ENCODE peak calls at places on chromosomes 16 and 17, in six cellular contexts. P is left ventricle myocardium inferior; N is cardiac muscle cell; U is CD8-positive, alpha-beta T cell; E is mammary epithelial cell; C is heart right ventricle. T is an unnamed sample.

GRCh38 chr16:64397945-64398508 is 723.8 kb downstream of the CDH11 start:
- DNase-seq in N (no peak), E (no peak), P (no peak), U (no peak), C (no peak), T (no peak)

GRCh38 chr17:42459256-42459982 is 741 bp downstream of the ATP6V0A1 start:
- DNase-seq in N (peak; percentile 7), U (no peak), P (peak; percentile 46), E (peak; percentile 63), C (peak; percentile 36), T (peak; percentile 70)

GRCh38 chr17:31499771-31500554 is 108.5 kb downstream of the RAB11FIP4 start:
- DNase-seq in E (peak; percentile 87), C (peak; percentile 71), P (peak; percentile 68), N (no peak), U (no peak), T (peak; percentile 65)

GRCh38 chr17:8072339-8072726 is 15.2 kb downstream of the ALOX12B start:
- DNase-seq in E (no peak), C (no peak), U (no peak), N (no peak), P (no peak), T (no peak)

GRCh38 chr16:87057951-87058560 is 259.1 kb downstream of the C16orf95 start:
- DNase-seq in P (no peak), C (no peak), U (no peak), N (no peak), E (no peak), T (no peak)

GRCh38 chr17:82356845-82357355 is 2.1 kb upstream of the TEX19 start:
- DNase-seq in P (no peak), U (no peak), N (peak; percentile 37), C (no peak), E (no peak), T (no peak)

GRCh38 chr17:20275653-20276052 is 191.7 kb downstream of the LGALS9B start:
- DNase-seq in E (no peak), N (no peak), P (no peak), U (no peak), C (no peak), T (peak; percentile 21)

GRCh38 chr16:24776486-24777220 is 47.2 kb downstream of the TNRC6A start:
- DNase-seq in E (no peak), C (peak; percentile 41), U (no peak), P (peak; percentile 37), N (no peak), T (no peak)

GRCh38 chr16:54444851-54445523 is 158.4 kb upstream of the IRX3 start:
- DNase-seq in E (no peak), C (no peak), P (no peak), N (no peak), U (no peak), T (no peak)

GRCh38 chr17:57085448-57086068 is 512 bp downstream of the AKAP1 start:
- DNase-seq in U (no peak), P (peak; percentile 65), N (peak; percentile 79), C (peak; percentile 59), E (peak; percentile 31), T (peak; percentile 35)
- TF ChIP-seq CTCF in U (peak; percentile 30), P (peak; percentile 33), N (peak; percentile 17), C (peak; percentile 38), E (peak; percentile 27), T (no peak)

GRCh38 chr16:4159726-4160125 is 43.5 kb upstream of the ADCY9 start:
- DNase-seq in U (no peak), N (no peak), E (no peak), P (no peak), C (no peak), T (no peak)
- H3K4me3 ChIP-seq in U (no peak overlapping the region), N (no peak overlapping the region), E (no peak overlapping the region), P (no peak overlapping the region), C (no peak overlapping the region), T (no peak overlapping the region)

GRCh38 chr16:76634847-76635697 is 357.9 kb downstream of the CNTNAP4 start:
- DNase-seq in N (no peak), C (no peak), U (no peak), E (no peak), P (no peak), T (no peak)

GRCh38 chr16:76639685-76640289 is 362.6 kb downstream of the CNTNAP4 start:
- DNase-seq in N (peak; percentile 19), E (peak; percentile 47), C (no peak), P (no peak), U (no peak), T (peak; percentile 63)
- TF ChIP-seq CTCF in N (peak; percentile 21), E (peak; percentile 38), C (no peak), P (no peak), U (no peak), T (peak; percentile 37)

DNA sequence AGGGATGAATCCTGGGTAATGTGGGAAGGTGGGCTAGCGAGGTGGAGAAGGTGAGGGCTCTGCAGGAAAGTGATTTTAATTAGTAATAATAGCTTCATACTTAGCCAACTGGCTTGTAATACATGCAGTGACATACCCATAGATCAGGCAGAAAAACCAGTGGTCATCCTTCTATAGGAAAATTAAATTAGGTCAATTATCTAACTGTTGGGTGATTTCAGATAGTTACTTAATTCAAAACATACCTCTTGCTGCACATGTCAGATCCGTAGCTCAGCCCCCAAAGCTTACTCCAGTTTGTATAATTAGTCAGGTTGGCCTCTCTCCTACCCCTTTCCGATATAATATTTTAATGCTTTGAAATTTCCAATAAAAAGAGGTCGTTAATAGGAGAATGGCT is 137.0 kb downstream of the TMEM114 start:
- DNase-seq in C (no peak), N (no peak), U (no peak), P (no peak), E (no peak), T (no peak)
- H3K4me3 ChIP-seq in C (no peak overlapping the region), N (no peak overlapping the region), U (no peak overlapping the region), P (no peak overlapping the region), E (no peak overlapping the region), T (no peak overlapping the region)

GRCh38 chr16:10919003-10919351 is 23.3 kb downstream of the DEXI start:
- DNase-seq in P (no peak), E (no peak), U (no peak), C (no peak), N (no peak), T (no peak)
- TF ChIP-seq CTCF in P (no peak), E (no peak), U (no peak), C (no peak), N (no peak), T (no peak)

DNA sequence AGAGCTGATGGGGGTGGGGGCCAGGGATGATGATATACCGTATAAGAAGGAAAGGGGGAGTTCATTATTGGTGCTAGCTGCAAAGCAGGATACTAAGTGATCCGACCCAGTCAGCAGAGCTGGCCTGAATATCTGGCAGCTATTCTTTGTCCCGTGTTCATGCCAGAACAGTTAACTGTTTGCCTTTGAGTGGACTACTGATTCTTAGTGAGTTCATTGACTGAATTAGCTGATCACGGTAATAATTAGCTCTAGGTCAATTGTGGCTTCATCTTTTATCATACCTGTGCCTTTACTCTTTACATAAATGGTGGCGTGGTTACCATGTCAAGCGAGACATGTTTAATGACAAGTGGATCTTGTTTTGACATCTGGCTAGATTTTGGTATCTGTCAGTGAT is 5.3 kb downstream of the KPNB1 start:
- DNase-seq in P (no peak), N (no peak), E (no peak), C (peak; percentile 14), U (no peak), T (no peak)
- H3K4me3 ChIP-seq in P (peak overlapping the region; percentile 3), N (no peak overlapping the region), E (no peak overlapping the region), C (no peak overlapping the region), U (no peak overlapping the region), T (no peak overlapping the region)

DNA sequence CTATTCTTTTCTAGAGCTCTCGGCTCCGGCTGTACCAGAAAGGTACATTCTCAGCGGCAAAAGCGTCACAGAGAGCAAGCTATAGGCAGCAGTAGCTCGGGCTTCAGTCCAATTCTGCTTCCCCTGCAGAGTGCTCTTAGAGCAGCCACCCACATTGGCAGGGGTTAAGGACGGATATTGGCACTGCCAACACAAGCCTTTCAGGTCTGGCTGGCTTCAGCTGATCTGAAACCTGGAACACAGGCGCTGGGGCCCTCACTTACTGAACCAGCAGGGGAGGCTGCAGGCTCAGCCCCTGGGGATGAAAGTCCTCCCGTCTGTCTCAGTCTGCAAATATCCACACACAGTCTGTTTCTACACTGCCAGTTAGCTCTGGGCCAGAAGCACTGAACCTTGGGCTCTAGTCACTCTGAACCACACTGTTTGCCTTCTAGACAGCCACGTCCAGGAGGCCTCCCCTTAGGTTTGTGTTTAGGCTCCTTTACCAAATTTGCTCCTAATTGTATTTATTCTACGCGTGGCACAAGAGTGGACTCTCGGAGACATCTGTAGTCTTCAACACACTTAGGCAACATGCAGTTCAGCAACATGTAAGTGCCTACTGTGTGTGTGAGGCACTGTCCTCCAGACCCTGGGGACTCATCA is 40.1 kb downstream of the HIC1 start:
- DNase-seq in E (no peak), U (no peak), N (peak; percentile 67), P (peak; percentile 75), C (peak; percentile 73), T (peak; percentile 69)
- TF ChIP-seq CTCF in E (peak; percentile 71), U (no peak), N (peak; percentile 77), P (peak; percentile 87), C (peak; percentile 81), T (peak; percentile 83)

GRCh38 chr16:1961651-1962067 is 2.3 kb downstream of the NDUFB10 start:
- DNase-seq in E (no peak), C (no peak), N (no peak), U (no peak), P (no peak), T (no peak)
- H3K4me3 ChIP-seq in E (no peak overlapping the region), C (no peak overlapping the region), N (no peak overlapping the region), U (no peak overlapping the region), P (no peak overlapping the region), T (no peak overlapping the region)

GRCh38 chr17:74963656-74964055 is 8.9 kb downstream of the HID1 start:
- DNase-seq in C (no peak), E (no peak), N (no peak), P (no peak), U (no peak), T (no peak)
- TF ChIP-seq CTCF in C (no peak), E (no peak), N (peak; percentile 26), P (no peak), U (no peak), T (no peak)

DNA sequence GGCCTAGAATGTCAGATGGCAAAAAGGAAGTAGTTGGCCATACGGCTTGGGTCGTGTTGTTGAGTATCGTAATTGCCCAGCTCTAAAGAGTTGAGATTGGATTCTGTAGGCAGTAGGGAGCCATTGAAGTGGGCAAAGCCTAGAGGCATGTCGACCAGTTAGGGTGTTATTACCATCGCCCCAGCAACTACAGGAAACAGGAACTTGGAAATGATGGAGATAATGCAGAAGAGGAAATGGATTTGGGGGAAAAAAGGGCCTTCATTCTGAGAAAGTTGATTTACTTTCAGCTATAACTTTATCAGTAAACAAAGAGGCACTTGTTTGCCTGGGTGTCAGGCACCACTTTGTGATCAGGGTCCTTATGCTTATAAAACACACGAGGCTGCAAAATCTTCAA is 52.6 kb downstream of the COX10 start:
- DNase-seq in E (no peak), P (no peak), C (no peak), N (no peak), U (no peak), T (no peak)
- H3K4me3 ChIP-seq in E (no peak overlapping the region), P (no peak overlapping the region), C (no peak overlapping the region), N (no peak overlapping the region), U (no peak overlapping the region), T (no peak overlapping the region)

T was measured in epithelial cell of esophagus.